ENCODE peak calls at places on chromosomes 16 and 17, in eight cellular contexts. U is left ventricle myocardium inferior, F is MM.1S, G is neuronal stem cell, M is DND-41, Y is ovary, Q is OCI-LY7, H is uterus. R is an unnamed sample. For H3K4me1, the result is how much of the 10 kb centered on the place peaks cover.

GRCh38 chr17:17853811-17854527 is 17.2 kb upstream of the SREBF1 start:
- DNase-seq in U (no peak), F (no peak), G (no peak), M (no peak), Y (no peak), Q (no peak), H (no peak), R (no peak)

GRCh38 chr16:79505344-79505743 is 95.2 kb downstream of the MAF start:
- DNase-seq in U (peak), F (no peak), G (no peak), M (no peak), Y (no peak), Q (no peak), H (no peak), R (no peak)

GRCh38 chr16:56191807-56192643 is 736 bp downstream of the GNAO1 start:
- DNase-seq in U (no peak), F (no peak), G (no peak), M (peak), Y (no peak), Q (no peak), H (no peak), R (no peak)

GRCh38 chr16:89583895-89584644 is 8.5 kb downstream of the CPNE7 start:
- DNase-seq in U (no peak), F (no peak), G (no peak), M (no peak), Y (no peak), Q (no peak), H (no peak), R (no peak)

GRCh38 chr17:65155622-65156021 is 18.5 kb downstream of the RGS9 start:
- DNase-seq in U (no peak), F (no peak), G (no peak), M (peak), Y (no peak), Q (peak), H (no peak), R (no peak)

GRCh38 chr17:47901423-47901822 is 5.4 kb downstream of the SP2 start:
- DNase-seq in U (no peak), F (no peak), G (no peak), M (no peak), Y (no peak), Q (no peak), H (no peak), R (no peak)

GRCh38 chr17:77829871-77830799 is 128.4 kb upstream of the TNRC6C start:
- DNase-seq in U (peak), F (no peak), G (no peak), M (no peak), Y (no peak), Q (no peak), H (peak), R (peak)

GRCh38 chr16:72013888-72014538 is 5.5 kb downstream of the DHODH start:
- DNase-seq in U (peak), F (no peak), G (no peak), M (no peak), Y (peak), Q (no peak), H (no peak), R (no peak)

GRCh38 chr17:35968520-35969054 is 12.7 kb downstream of the CCL16 start:
- DNase-seq in U (no peak), F (no peak), G (no peak), M (no peak), Y (no peak), Q (no peak), H (no peak), R (no peak)

GRCh38 chr17:45893725-45894021 is 681 bp upstream of the MAPT start:
- DNase-seq in U (no peak), F (no peak), G (no peak), M (no peak), Y (no peak), Q (no peak), H (no peak), R (no peak)

GRCh38 chr16:1772362-1772907 is at the start of gene EME2:
- DNase-seq in U (no peak), F (peak), G (peak), M (peak), Y (no peak), Q (no peak), H (no peak), R (no peak)

GRCh38 chr16:66121466-66121865 is 245.0 kb upstream of the CDH5 start:
- DNase-seq in U (no peak), F (no peak), G (no peak), M (no peak), Y (no peak), Q (no peak), H (no peak), R (no peak)

GRCh38 chr16:88634141-88634993 is 4.0 kb upstream of the IL17C start:
- DNase-seq in U (peak), F (peak), G (peak), M (no peak), Y (no peak), Q (peak), H (no peak), R (peak)

GRCh38 chr17:16938496-16939270 is 33.2 kb downstream of the TNFRSF13B start:
- DNase-seq in U (no peak), F (no peak), G (no peak), M (peak), Y (no peak), Q (no peak), H (no peak), R (no peak)

GRCh38 chr17:44310188-44310587 is 1.8 kb downstream of the RUNDC3A start:
- DNase-seq in U (no peak), F (no peak), G (no peak), M (no peak), Y (no peak), Q (no peak), H (no peak), R (no peak)

GRCh38 chr16:15542261-15542660 is 100.7 kb downstream of the MARF1 start:
- DNase-seq in U (no peak), F (no peak), G (no peak), M (no peak), Y (no peak), Q (no peak), H (no peak), R (no peak)

GRCh38 chr16:15536813-15537212 is 102.4 kb downstream of the BMERB1 start:
- DNase-seq in U (no peak), F (no peak), G (no peak), M (no peak), Y (no peak), Q (no peak), H (no peak), R (no peak)

GRCh38 chr16:15535772-15536171 is 101.4 kb downstream of the BMERB1 start:
- DNase-seq in U (no peak), F (no peak), G (no peak), M (no peak), Y (no peak), Q (no peak), H (no peak), R (no peak)

GRCh38 chr16:15538484-15538883 is 104.1 kb downstream of the BMERB1 start:
- DNase-seq in U (no peak), F (no peak), G (no peak), M (no peak), Y (no peak), Q (no peak), H (no peak), R (no peak)

DNA sequence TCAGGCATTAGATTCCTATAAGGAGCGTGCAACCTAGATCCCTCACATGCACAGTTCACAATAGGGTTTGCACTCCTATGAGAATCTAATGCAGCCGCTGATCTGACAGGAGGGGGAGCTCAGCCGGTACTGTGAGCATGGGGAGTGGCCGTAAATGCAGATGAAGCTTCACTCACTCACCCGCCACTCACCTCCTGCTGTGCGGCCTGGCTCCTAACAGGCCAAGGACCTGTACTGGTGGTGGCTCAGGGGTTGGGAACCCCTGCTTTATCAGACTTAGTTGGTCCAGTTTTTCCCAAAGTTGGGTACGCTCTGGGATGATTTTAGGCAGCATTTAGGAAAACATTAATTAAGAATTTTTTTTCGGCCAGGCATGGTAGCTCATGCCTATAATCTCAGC is 103.8 kb downstream of the MARF1 start:
- DNase-seq in U (no peak), F (no peak), G (peak), M (no peak), Y (no peak), Q (peak), H (no peak), R (no peak)
- H3K4me3 ChIP-seq in U (no peak), F (no peak), G (no peak), M (no peak), Y (no peak), Q (no peak), H (no peak), R (no peak)

DNA sequence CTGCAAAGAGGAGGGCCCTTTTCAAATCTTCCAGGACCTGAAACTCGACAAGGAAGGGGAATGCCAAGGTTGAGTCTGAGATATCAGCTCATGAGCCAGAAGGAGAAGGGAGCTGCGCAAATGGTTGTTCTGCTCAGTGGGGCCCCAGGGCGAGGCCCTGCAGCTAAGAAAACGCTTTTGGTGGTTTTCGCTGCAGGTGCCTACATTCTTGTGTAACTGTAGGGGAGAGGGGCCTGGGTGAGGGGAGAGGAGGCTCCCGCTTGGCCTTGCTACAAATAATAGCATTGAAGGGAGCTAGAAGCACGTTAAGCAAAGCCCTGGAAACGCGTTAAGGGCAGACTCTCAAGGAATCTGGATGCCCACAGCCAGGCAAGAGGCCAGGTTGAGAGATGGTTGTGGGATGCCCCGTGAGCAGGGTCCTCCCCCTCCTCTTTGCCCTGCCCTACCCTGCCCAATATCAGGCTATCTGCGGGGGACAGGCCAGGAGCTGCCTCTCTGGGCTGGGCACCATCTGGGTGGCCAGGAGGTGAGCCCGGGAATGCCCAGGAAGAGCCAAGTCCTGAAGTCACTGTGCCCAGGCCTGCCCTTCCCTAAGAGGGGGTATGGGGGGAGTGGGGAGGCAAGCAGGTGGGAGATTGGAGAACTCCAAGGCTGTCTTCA is 21.9 kb downstream of the GPR142 start:
- DNase-seq in U (no peak), F (no peak), G (no peak), M (no peak), Y (no peak), Q (no peak), H (no peak), R (no peak)
- H3K4me1 ChIP-seq in U (under half), F (under half), G (under half), M (under half), Y (under half), Q (under half), H (under half), R (under half)

DNA sequence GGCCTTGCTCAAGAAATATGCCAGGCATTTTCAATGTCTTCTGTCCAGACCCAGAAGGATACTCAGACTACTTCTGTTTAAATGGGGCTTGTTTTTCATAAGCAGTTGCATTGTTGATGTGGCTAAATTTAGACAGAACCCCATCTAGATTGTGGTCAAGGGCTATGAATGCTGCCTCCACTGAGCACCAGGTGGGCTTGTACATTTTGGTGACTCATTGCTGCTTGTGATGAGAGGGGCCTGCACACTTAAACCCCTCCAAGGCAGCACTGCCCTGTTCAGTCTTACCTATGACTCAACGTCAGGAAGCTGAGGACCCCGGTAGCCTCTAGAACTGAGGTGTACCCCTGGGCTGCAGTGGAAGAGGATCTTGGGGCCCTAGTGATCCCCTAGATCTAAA is 144.0 kb downstream of the PRKCA start:
- DNase-seq in U (no peak), F (no peak), G (no peak), M (peak), Y (no peak), Q (peak), H (no peak), R (no peak)
- H3K4me3 ChIP-seq in U (no peak), F (no peak), G (no peak), M (no peak), Y (no peak), Q (peak), H (no peak), R (no peak)

GRCh38 chr17:348012-348411 is 4.6 kb downstream of the RPH3AL start:
- DNase-seq in U (no peak), F (no peak), G (no peak), M (no peak), Y (no peak), Q (no peak), H (no peak), R (no peak)
- H3K4me1 ChIP-seq in U (half or more), F (under half), G (under half), M (under half), Y (under half), Q (under half), H (under half), R (half or more)

DNA sequence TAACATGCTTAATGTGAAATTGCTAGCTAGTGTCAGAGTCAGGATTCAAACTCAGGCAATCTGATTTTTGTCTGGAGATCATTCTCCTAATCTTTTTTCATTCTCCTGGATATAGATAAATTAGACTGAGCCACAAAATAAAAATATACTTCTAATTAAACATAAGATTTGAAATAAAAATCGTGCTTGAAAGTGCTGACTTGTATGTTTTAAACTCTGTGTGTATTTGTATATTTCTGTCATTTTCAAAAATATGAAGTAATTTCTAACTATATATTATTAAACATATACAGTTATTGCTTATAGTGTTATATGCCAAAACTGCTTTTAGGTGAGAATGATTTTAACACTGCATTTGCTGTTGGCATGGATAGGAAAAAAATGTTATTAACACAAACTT is 239.4 kb downstream of the KCNJ2 start:
- DNase-seq in U (no peak), F (no peak), G (no peak), M (no peak), Y (no peak), Q (no peak), H (no peak), R (no peak)
- H3K4me3 ChIP-seq in U (no peak), F (no peak), G (no peak), M (no peak), Y (no peak), Q (no peak), H (no peak), R (no peak)

GRCh38 chr16:4536391-4537106 is 2.0 kb downstream of the CDIP1 start:
- DNase-seq in U (no peak), F (no peak), G (no peak), M (no peak), Y (no peak), Q (no peak), H (no peak), R (no peak)

GRCh38 chr16:4537376-4538066 is 1.1 kb downstream of the CDIP1 start:
- DNase-seq in U (peak), F (no peak), G (no peak), M (no peak), Y (peak), Q (no peak), H (no peak), R (peak)

GRCh38 chr16:4534151-4534790 is 4.3 kb downstream of the CDIP1 start:
- DNase-seq in U (no peak), F (no peak), G (no peak), M (no peak), Y (no peak), Q (no peak), H (no peak), R (no peak)

GRCh38 chr16:4533490-4533889 is 5.1 kb downstream of the CDIP1 start:
- DNase-seq in U (no peak), F (no peak), G (no peak), M (no peak), Y (no peak), Q (no peak), H (no peak), R (no peak)

DNA sequence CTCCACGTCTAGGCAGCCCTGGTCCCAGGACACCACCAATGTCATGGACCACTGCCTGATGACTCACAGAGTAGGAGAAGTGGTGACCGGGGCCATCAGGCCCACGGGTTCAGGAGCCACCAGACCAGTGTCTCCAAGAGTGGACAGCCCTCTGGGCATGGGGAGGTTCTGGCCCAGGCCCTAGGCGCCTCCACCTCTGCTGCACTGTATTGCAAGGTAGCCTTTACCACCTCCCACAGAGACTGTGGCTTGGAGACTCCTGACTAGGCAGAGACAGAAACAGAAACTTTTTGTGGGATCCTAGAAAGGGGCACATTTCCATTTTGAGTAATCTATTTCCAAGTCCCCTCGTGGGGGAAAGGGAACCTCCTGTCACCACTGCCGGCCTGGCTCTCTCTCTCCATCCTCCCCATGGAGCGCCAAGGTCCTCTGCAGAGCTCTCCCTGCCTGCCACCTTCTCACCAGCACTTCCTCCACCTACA is 2.9 kb downstream of the CDIP1 start:
- DNase-seq in U (no peak), F (no peak), G (no peak), M (no peak), Y (no peak), Q (no peak), H (no peak), R (no peak)
- H3K4me1 ChIP-seq in U (half or more), F (under half), G (under half), M (under half), Y (under half), Q (under half), H (under half), R (under half)

DNA sequence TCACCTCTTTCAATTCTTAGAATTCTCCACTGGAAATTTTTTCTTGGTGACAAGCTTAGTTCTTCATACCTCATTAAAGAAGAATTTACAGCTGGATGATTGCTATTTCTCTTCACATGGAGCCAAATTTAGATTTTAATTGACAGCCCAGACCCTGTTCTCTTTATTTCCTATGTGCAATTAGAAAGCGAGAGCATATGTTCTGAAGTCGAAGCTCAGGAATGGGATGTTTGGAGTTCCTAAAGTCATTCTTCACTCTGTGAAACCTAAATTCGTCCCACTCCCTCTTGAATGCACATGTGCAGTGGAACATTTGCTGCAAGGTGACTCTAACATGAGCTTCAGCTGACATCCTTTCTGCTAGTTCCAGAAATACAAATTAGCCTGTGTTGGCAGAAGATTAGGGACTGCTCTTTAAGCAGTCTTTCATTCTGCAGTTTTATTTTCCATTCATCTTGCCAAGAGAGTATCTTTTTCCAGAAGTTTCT is 129.3 kb upstream of the KCNJ16 start:
- DNase-seq in U (no peak), F (no peak), G (no peak), M (no peak), Y (no peak), Q (no peak), H (no peak), R (no peak)
- H3K4me3 ChIP-seq in U (no peak), F (no peak), G (no peak), M (no peak), Y (no peak), Q (no peak), H (no peak), R (no peak)